ENCODE peak calls at places on chromosomes 16 and 17, in ten cellular contexts. G, R, A, Q, S, P, K, J, U and H are unnamed samples. For H3K9me3, the result is how much of the 10 kb centered on the place peaks cover.

GRCh38 chr17:80755650-80756405 is 211.2 kb downstream of the RPTOR start:
- DNase-seq in G (no peak), R (no peak), A (no peak), Q (no peak), S (peak), P (no peak), K (no peak), J (no peak), U (no peak), H (no peak)

GRCh38 chr16:637081-638018 is 1.2 kb upstream of the METTL26 start:
- DNase-seq in G (no peak), R (peak), A (no peak), Q (peak), S (peak), P (peak), K (peak), J (peak), U (no peak), H (peak)

GRCh38 chr17:42720996-42721583 is 23.8 kb downstream of the EZH1 start:
- DNase-seq in G (no peak), R (no peak), A (no peak), Q (no peak), S (peak), P (no peak), K (peak), J (peak), U (peak), H (peak)

GRCh38 chr16:28882476-28883180 is 4.3 kb downstream of the ATP2A1 start:
- DNase-seq in G (no peak), R (no peak), A (no peak), Q (peak), S (no peak), P (no peak), K (no peak), J (no peak), U (no peak), H (no peak)

GRCh38 chr16:30566531-30566930 is 5.0 kb downstream of the ZNF688 start:
- DNase-seq in G (no peak), R (no peak), A (no peak), Q (no peak), S (no peak), P (no peak), K (no peak), J (no peak), U (no peak), H (no peak)

GRCh38 chr16:75002474-75002873 is 3.6 kb downstream of the ZNRF1 start:
- DNase-seq in G (no peak), R (no peak), A (no peak), Q (no peak), S (no peak), P (no peak), K (no peak), J (no peak), U (no peak), H (no peak)

GRCh38 chr16:68751160-68751559 is 14.1 kb downstream of the CDH1 start:
- DNase-seq in G (no peak), R (no peak), A (no peak), Q (no peak), S (no peak), P (no peak), K (no peak), J (no peak), U (no peak), H (no peak)

GRCh38 chr17:78716814-78717393 is 65.2 kb downstream of the CYTH1 start:
- DNase-seq in G (no peak), R (peak), A (peak), Q (peak), S (peak), P (peak), K (peak), J (peak), U (no peak), H (no peak)

GRCh38 chr17:18977646-18978045 is 25.7 kb downstream of the SLC5A10 start:
- DNase-seq in G (no peak), R (no peak), A (no peak), Q (no peak), S (no peak), P (no peak), K (no peak), J (no peak), U (no peak), H (no peak)

GRCh38 chr17:18976201-18976600 is 24.2 kb downstream of the SLC5A10 start:
- DNase-seq in G (no peak), R (no peak), A (no peak), Q (no peak), S (no peak), P (no peak), K (no peak), J (no peak), U (no peak), H (no peak)

GRCh38 chr17:18977021-18977420 is 25.1 kb downstream of the SLC5A10 start:
- DNase-seq in G (no peak), R (no peak), A (no peak), Q (no peak), S (no peak), P (no peak), K (no peak), J (no peak), U (no peak), H (no peak)

GRCh38 chr17:18978655-18979054 is 25.9 kb downstream of the FAM83G start:
- DNase-seq in G (no peak), R (no peak), A (no peak), Q (no peak), S (no peak), P (no peak), K (no peak), J (no peak), U (no peak), H (no peak)

GRCh38 chr17:18978050-18978449 is 26.1 kb downstream of the SLC5A10 start:
- DNase-seq in G (no peak), R (no peak), A (no peak), Q (no peak), S (no peak), P (no peak), K (no peak), J (no peak), U (no peak), H (no peak)
- H3K4me3 ChIP-seq in G (no peak), R (no peak), A (no peak), Q (no peak), S (no peak), P (no peak), K (no peak), J (no peak), U (no peak), H (no peak)

DNA sequence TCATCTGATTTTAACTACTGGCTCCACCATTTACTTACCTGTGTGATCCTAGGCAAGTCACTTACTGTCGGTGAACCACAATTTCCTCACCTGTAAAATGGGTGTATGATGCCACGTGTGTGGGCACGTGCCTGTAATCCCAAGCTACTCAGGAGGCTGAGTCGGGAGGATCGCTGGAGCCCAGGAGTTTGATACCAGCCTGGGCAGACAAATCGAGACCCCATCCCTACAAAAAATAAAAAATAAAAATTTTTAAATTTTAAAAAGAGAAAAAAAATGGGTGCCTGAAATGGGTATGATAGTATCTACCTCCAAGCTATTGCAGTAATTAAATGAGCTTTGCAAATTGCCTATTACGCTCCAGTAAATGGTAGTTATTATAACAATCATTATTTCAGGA is 225.3 kb downstream of the CCDC182 start:
- DNase-seq in G (no peak), R (no peak), A (no peak), Q (no peak), S (no peak), P (no peak), K (no peak), J (no peak), U (no peak), H (no peak)
- H3K27ac ChIP-seq in G (no peak), R (no peak), A (no peak), Q (peak), S (no peak), P (no peak), K (peak), J (no peak), U (no peak), H (peak)

GRCh38 chr16:46777804-46778203 is 29.7 kb upstream of the MYLK3 start:
- DNase-seq in G (no peak), R (no peak), A (no peak), Q (no peak), S (no peak), P (no peak), K (no peak), J (no peak), U (no peak), H (no peak)
- H3K9me3 ChIP-seq in G (under half), R (under half), A (under half), Q (under half), S (under half), P (under half), K (under half), J (under half), U (under half), H (under half)

DNA sequence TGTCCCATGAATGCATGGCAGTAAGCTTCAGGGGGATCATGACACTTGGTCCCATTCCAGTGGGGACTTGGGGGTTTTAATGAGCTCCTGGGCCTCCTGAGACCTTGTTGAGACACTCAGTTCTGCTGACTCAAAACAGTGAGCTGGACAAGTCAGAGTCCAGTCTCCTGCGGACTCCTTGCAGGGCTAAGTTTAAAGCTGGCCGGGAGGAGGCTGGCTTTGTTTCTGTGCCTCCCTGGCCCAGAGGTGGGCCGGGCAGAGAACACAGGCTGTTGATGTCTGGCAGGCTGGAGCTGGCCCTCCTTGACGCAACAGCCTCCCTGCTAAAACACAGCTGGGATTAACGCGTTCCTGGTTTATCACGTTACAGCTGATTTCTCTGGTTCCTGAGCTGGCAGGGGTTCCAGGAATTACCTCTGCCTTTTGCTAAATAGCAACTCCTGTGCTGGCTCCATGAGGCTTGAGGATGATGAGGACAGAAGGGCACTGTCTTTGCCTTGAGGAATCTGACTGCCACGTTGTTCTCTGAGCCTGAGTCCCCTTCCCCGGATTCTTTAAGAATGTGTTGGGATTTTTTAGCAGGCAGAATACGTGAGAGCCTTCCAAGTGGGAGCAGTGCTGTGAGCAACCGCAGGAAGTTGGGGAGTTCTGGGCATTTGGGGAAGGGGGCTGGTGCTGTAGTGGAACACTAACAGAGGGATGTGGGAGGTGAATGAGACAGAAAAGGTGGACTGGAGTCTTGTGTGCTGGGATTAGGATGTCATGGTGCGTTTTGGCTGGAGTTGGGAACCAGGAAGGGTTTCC is 2.0 kb downstream of the GPT2 start:
- DNase-seq in G (no peak), R (peak), A (no peak), Q (peak), S (peak), P (no peak), K (no peak), J (peak), U (peak), H (peak)
- H3K4me3 ChIP-seq in G (no peak), R (peak), A (peak), Q (peak), S (peak), P (no peak), K (no peak), J (peak), U (peak), H (peak)

GRCh38 chr17:83108709-83109108 is 29.3 kb downstream of the METRNL start:
- DNase-seq in G (no peak), R (no peak), A (no peak), Q (no peak), S (no peak), P (no peak), K (no peak), J (no peak), U (no peak), H (no peak)

GRCh38 chr17:83111516-83112282 is 32.3 kb downstream of the METRNL start:
- DNase-seq in G (no peak), R (no peak), A (no peak), Q (no peak), S (no peak), P (no peak), K (no peak), J (no peak), U (no peak), H (no peak)

GRCh38 chr17:83110755-83111154 is 31.3 kb downstream of the METRNL start:
- DNase-seq in G (no peak), R (no peak), A (no peak), Q (no peak), S (peak), P (peak), K (no peak), J (no peak), U (no peak), H (no peak)

GRCh38 chr17:83109386-83109785 is 30.0 kb downstream of the METRNL start:
- DNase-seq in G (no peak), R (no peak), A (no peak), Q (no peak), S (no peak), P (no peak), K (no peak), J (no peak), U (no peak), H (no peak)

DNA sequence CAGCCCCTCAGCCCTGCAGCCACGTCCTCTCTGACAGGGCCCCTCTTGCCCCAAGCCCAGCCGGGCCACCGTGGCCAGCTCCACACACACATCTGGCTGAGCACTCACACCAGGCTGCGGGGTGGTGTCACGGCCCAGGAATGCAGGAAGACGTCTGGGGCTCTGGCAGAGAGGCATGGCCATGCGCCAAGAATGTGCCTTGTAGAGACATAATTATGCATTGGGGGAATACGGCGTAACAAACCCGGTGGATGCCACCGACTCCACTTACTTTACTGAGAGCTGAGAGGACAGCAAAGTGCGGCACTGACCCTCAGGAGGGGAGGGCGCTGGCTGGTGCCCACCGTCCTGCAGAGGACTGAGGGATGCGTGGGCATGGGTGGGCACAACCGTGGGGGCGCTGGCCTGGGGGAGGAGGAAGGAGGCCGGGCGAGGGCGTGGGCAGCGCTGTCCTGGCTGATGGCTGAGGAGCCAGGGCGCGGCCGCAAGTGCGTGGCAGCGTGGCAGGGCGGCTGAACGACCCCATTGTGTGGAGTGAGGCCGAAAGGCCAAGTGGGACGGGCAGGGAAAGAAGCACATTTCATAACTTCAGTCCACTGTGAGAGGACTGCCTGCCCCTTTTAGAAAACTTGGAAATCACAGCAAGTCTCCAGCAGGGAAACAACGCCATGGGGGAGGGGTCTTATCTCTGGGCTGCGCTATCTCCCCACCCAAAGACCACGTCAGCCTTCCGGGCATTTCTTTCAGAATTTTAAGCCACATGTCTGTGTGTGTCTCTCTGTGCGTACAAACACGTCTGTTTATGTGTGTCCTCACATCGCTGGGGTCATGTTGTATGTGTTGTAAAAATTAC is 30.6 kb downstream of the METRNL start:
- DNase-seq in G (no peak), R (no peak), A (peak), Q (peak), S (peak), P (peak), K (peak), J (no peak), U (no peak), H (peak)
- H3K27ac ChIP-seq in G (no peak), R (peak), A (peak), Q (no peak), S (peak), P (peak), K (peak), J (no peak), U (no peak), H (peak)

DNA sequence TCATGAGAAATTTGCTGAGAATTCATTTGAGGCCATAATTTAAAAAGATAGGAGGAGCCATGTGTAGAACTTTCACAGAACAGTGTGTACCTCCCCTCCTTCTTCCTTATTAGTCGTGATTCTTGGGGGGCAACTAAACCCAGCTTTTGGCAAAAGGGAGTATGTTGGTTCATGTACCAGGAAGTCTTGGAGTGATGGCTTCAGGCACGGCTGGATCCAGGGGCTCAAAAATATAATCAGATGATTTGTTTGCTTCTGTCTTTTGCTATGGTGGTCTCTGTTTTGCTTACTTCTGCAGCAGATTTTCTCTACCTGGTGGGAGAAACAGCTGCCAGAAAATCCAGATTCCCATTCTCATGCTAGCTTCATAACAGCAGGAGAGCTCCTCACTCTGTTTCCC is 629.9 kb downstream of the MAF start:
- DNase-seq in G (no peak), R (no peak), A (no peak), Q (no peak), S (no peak), P (no peak), K (no peak), J (no peak), U (no peak), H (no peak)
- H3K9me3 ChIP-seq in G (under half), R (under half), A (under half), Q (under half), S (under half), P (under half), K (under half), J (under half), U (under half), H (under half)